ENCODE peak calls at places on chromosomes 1 and 21, in five cellular contexts. One of them, this sample, is unnamed.
A peak's percentile ranks its signal among the peaks of the same experiment; 100 is the strongest.

GRCh38 chr1:31574749-31575372 is 1.5 kb upstream of the TINAGL1 start:
- DNase-seq in neuronal stem cell: no peak
- DNase-seq in IMR-90: no peak
- DNase-seq in mesenchymal stem cell: peak; percentile 22
- DNase-seq in H9: no peak
- DNase-seq in this sample: no peak

GRCh38 chr1:117000142-117000541 is 1.4 kb upstream of the CD101 start:
- DNase-seq in IMR-90: no peak
- DNase-seq in neuronal stem cell: no peak
- DNase-seq in H9: no peak
- DNase-seq in mesenchymal stem cell: no peak
- DNase-seq in this sample: no peak

GRCh38 chr1:26378088-26378878 is 5.7 kb upstream of the ZNF683 start:
- DNase-seq in H9: no peak
- DNase-seq in mesenchymal stem cell: peak; percentile 96
- DNase-seq in neuronal stem cell: no peak
- DNase-seq in IMR-90: peak; percentile 98
- DNase-seq in this sample: peak; percentile 87

GRCh38 chr1:206706298-206706791 is 21.6 kb downstream of the MAPKAPK2 start:
- DNase-seq in H9: no peak
- DNase-seq in mesenchymal stem cell: peak; percentile 83
- DNase-seq in neuronal stem cell: peak; percentile 36
- DNase-seq in IMR-90: peak; percentile 92
- DNase-seq in this sample: peak; percentile 50

GRCh38 chr1:162376754-162377153 is at the start of gene SPATA46:
- DNase-seq in neuronal stem cell: no peak
- DNase-seq in H9: no peak
- DNase-seq in IMR-90: no peak
- DNase-seq in mesenchymal stem cell: no peak
- DNase-seq in this sample: no peak

GRCh38 chr21:45150630-45151265 is 76.4 kb downstream of the ADARB1 start:
- DNase-seq in neuronal stem cell: no peak
- DNase-seq in H9: no peak
- DNase-seq in mesenchymal stem cell: no peak
- DNase-seq in IMR-90: no peak
- DNase-seq in this sample: no peak

GRCh38 chr1:36327421-36328087 is 4.1 kb upstream of the EVA1B start:
- DNase-seq in neuronal stem cell: no peak
- DNase-seq in mesenchymal stem cell: peak; percentile 82
- DNase-seq in IMR-90: peak; percentile 80
- DNase-seq in H9: no peak
- DNase-seq in this sample: no peak

GRCh38 chr1:170214117-170214979 is 68.6 kb downstream of the NTMT2 start:
- DNase-seq in mesenchymal stem cell: peak; percentile 19
- DNase-seq in IMR-90: peak; percentile 28
- DNase-seq in H9: no peak
- DNase-seq in neuronal stem cell: no peak
- DNase-seq in this sample: no peak

GRCh38 chr1:202162049-202162417 is 1.6 kb upstream of the PTPN7 start:
- DNase-seq in mesenchymal stem cell: no peak
- DNase-seq in neuronal stem cell: no peak
- DNase-seq in H9: no peak
- DNase-seq in IMR-90: no peak
- DNase-seq in this sample: no peak

GRCh38 chr1:8560611-8561544 is 243.0 kb downstream of the SLC45A1 start:
- DNase-seq in neuronal stem cell: peak; percentile 38
- DNase-seq in IMR-90: peak; percentile 60
- DNase-seq in mesenchymal stem cell: peak; percentile 68
- DNase-seq in H9: no peak
- DNase-seq in this sample: peak; percentile 66

GRCh38 chr1:64616039-64616438 is 128.8 kb upstream of the RAVER2 start:
- DNase-seq in mesenchymal stem cell: no peak
- DNase-seq in IMR-90: no peak
- DNase-seq in neuronal stem cell: no peak
- DNase-seq in H9: no peak
- DNase-seq in this sample: peak; percentile 91

GRCh38 chr1:37482796-37483744 is 8.7 kb downstream of the ZC3H12A start:
- DNase-seq in mesenchymal stem cell: no peak
- DNase-seq in IMR-90: no peak
- DNase-seq in neuronal stem cell: no peak
- DNase-seq in H9: no peak
- DNase-seq in this sample: no peak

GRCh38 chr1:153978274-153978909 is 918 bp upstream of the JTB start:
- DNase-seq in mesenchymal stem cell: no peak
- DNase-seq in neuronal stem cell: no peak
- DNase-seq in H9: no peak
- DNase-seq in IMR-90: no peak
- DNase-seq in this sample: no peak

GRCh38 chr1:56202186-56202585 is 377.2 kb downstream of the PLPP3 start:
- DNase-seq in H9: no peak
- DNase-seq in neuronal stem cell: no peak
- DNase-seq in mesenchymal stem cell: peak; percentile 2
- DNase-seq in IMR-90: no peak
- DNase-seq in this sample: no peak
- H2AK5ac ChIP-seq in H9: no peak overlapping the region
- H2AK5ac ChIP-seq in neuronal stem cell: no peak overlapping the region
- H2AK5ac ChIP-seq in mesenchymal stem cell: no peak overlapping the region
- H2AK5ac ChIP-seq in IMR-90: no peak overlapping the region
- H2AK5ac ChIP-seq in this sample: no peak overlapping the region

DNA sequence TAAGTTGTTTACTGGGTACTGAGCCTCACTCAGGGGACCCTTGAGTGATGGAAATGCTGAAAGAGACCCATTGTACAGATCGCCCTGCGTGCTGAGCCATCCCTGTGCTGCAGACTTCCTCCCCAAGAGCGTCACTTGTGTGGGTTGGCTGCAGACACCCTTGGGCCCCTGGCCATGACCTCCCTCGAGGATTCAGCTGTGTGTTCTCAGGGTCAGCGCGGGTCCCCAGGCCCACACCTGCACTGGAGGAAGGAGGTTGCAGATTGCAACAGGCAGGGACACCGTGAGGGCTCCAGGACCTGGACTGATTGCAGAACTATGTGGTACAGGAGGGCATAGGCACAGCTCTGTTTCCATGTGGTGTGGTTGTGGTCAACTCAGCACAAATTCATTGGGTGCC is 4.4 kb downstream of the SNAP47 start:
- DNase-seq in mesenchymal stem cell: no peak
- DNase-seq in IMR-90: no peak
- DNase-seq in neuronal stem cell: no peak
- DNase-seq in H9: peak; percentile 12
- DNase-seq in this sample: no peak
- H3K4me1 ChIP-seq in mesenchymal stem cell: peaks cover 21% of the 10 kb centered on the region
- H3K4me1 ChIP-seq in IMR-90: peaks cover 4% of the 10 kb centered on the region
- H3K4me1 ChIP-seq in neuronal stem cell: peaks cover 5% of the 10 kb centered on the region
- H3K4me1 ChIP-seq in H9: peaks cover 3% of the 10 kb centered on the region
- H3K4me1 ChIP-seq in this sample: peaks cover 2% of the 10 kb centered on the region

DNA sequence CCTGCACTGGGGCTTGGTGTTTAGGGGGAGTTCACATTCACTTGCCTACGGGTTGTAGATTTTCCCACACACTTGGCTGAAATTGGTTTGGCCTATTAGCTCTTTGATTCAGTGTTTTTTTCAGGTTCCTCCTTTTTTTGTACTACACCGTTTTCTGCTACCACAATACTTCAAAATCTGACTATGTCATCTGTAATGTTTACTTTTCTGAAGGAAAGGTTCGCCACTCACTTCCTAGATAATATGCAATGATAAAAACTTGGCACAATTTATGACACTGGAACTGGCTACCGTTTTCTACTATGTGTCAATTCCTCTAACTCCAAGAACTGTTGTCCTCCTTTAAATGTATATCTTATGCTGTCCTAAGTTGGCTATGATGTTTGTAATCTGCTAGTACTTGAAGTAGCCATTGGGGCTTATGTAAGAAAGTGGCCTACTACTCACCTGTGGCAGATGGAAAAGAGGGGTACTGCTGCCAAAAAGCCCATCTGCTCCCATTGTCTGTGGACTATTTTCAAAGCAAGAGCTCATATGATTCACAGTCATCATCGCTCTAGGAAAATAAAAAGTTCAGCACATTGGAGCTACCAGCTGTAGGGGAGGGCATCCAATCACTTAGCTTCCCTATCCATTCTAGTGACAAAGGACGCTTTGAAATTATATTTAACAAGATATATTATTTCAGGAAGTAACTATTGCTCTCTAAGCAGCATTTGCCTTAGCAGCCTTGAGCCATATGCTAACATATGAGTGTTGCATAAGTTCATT is 42.4 kb upstream of the BACH1 start:
- DNase-seq in neuronal stem cell: no peak
- DNase-seq in H9: no peak
- DNase-seq in mesenchymal stem cell: no peak
- DNase-seq in IMR-90: no peak
- DNase-seq in this sample: no peak
- H2AK5ac ChIP-seq in neuronal stem cell: no peak overlapping the region
- H2AK5ac ChIP-seq in H9: no peak overlapping the region
- H2AK5ac ChIP-seq in mesenchymal stem cell: no peak overlapping the region
- H2AK5ac ChIP-seq in IMR-90: peak overlapping the region; percentile 35
- H2AK5ac ChIP-seq in this sample: no peak overlapping the region

DNA sequence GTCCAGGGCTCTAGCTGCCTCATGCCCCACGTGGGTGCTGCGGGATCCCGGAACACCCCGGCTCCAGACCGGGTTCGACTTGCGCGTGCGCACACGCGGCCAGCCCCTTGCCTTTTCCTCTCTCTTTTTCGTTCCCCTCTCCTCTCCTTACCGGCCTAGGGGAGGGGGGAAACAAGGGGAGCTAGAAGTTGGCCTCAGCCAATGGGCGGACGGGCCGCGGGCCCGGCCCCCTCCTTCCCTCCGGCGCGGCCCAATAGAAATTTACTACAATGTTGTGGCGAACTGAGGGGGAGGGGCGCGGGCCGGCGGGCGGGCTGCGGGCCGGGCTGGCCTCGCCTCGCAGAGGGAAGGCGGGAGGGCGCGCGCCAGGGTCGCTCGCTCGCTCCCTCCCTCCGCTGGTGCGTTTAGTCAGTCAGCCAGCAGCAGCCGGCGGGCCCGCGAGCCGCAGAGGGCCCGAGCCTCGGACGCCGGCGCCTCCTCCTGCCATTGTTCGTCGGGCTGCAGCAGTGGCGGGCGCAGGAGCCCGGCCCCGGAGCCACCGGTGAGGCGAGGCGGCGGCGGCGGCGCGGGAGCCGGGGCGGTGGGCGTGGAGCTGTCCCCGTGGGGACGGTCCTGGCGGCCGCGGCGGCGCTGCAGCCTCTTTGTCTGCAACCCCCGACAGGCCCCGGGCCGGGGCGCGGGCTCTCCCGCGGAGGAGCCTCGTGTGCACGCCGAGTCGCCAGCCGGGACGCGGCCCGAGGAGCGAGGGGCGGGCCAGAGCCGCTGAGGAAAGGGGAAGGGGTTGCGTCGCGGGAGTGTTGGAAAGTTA is at the start of gene EPB41:
- DNase-seq in H9: peak; percentile 98
- DNase-seq in IMR-90: peak; percentile 88
- DNase-seq in mesenchymal stem cell: peak; percentile 89
- DNase-seq in neuronal stem cell: peak; percentile 97
- DNase-seq in this sample: peak; percentile 99
- H3K4me1 ChIP-seq in H9: peaks cover 2% of the 10 kb centered on the region
- H3K4me1 ChIP-seq in IMR-90: peaks cover 5% of the 10 kb centered on the region
- H3K4me1 ChIP-seq in mesenchymal stem cell: peaks cover 11% of the 10 kb centered on the region
- H3K4me1 ChIP-seq in neuronal stem cell: peaks cover 9% of the 10 kb centered on the region
- H3K4me1 ChIP-seq in this sample: peaks cover 2% of the 10 kb centered on the region

DNA sequence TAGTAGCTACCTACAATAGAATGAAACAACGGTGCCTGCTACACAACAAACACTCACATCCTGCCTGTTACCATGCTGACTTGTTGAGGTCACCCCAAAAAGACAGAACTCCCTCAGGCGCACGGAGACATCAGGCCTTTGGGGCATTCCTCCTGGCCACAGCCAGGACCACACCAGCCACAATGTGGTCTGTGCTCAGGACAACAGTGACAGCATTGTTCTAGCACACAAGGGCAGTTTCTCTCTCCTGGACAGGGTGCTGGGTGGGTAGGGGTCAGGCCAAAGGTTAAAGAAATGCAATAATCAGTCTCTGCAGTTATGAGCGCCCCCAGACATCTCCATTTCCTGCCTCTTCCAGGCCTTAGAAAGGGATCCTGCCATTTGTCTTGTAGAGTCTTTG is 39.5 kb downstream of the CTNNBIP1 start:
- DNase-seq in H9: no peak
- DNase-seq in neuronal stem cell: no peak
- DNase-seq in IMR-90: no peak
- DNase-seq in mesenchymal stem cell: no peak
- DNase-seq in this sample: no peak
- H2AK5ac ChIP-seq in H9: no peak overlapping the region
- H2AK5ac ChIP-seq in neuronal stem cell: no peak overlapping the region
- H2AK5ac ChIP-seq in IMR-90: no peak overlapping the region
- H2AK5ac ChIP-seq in mesenchymal stem cell: no peak overlapping the region
- H2AK5ac ChIP-seq in this sample: no peak overlapping the region

DNA sequence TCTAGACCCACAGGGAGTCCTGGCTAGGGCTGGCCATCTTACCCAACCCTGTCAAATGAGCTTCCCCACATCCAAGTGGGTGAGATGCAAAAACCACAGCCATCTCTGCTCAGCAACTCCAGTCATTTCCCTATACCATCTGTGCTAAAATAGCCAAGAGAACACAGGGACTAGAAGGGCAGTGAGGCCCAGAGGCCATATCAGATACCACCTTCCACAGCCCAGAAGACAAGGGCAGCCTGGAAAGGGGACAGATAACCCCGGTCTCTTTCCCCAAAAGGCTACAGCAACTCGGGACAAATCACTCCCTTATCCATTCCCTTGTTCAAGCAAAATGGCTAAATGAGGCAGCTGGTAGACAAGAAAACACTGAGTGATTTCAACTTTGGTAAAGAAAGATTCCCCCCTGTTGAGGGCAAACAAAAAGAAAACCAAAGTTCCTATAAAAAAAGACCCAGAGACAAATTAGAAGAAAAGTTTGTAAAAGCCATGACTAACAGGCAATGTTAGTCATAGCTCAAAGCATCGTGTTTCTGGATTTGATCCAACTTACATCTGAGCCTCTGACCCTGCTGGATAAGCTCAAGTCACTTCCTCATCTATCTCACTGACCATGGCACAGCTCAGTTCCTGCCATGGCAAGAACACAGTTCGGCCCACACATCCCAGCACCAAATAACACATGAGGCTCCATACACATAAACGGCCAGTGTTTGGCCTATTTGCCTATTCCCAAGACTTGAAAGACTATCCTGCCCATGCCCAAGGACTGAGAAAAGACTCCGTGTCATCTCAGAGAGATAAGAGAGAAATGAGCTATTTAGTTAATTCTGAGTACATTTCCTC is 3.1 kb downstream of the LAMB3 start:
- DNase-seq in neuronal stem cell: no peak
- DNase-seq in IMR-90: peak; percentile 96
- DNase-seq in mesenchymal stem cell: peak; percentile 96
- DNase-seq in H9: no peak
- DNase-seq in this sample: no peak
- H3K4me1 ChIP-seq in neuronal stem cell: peaks cover 4% of the 10 kb centered on the region
- H3K4me1 ChIP-seq in IMR-90: peaks cover 25% of the 10 kb centered on the region
- H3K4me1 ChIP-seq in mesenchymal stem cell: peaks cover 55% of the 10 kb centered on the region
- H3K4me1 ChIP-seq in H9: no peaks in the 10 kb centered on the region
- H3K4me1 ChIP-seq in this sample: no peaks in the 10 kb centered on the region

DNA sequence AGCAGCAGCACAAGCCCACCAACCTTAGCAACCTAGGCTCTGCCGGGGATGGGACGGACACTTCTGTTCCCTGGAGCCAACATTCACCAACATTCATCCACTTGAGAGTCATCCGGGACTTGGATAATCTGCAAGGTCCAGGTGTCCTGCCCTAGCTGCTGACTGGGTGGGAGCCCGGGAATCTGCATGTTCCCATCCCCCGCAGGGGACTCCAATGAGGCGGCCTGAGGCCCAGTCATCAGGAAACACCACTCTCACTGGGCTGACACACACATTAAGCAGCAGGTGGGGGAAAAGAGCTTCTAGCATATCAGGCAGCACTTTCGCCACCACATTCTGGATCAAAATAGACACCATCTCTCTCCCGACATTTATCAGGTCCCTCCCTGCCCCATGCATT is 38.4 kb upstream of the CCSAP start:
- DNase-seq in neuronal stem cell: no peak
- DNase-seq in mesenchymal stem cell: no peak
- DNase-seq in IMR-90: no peak
- DNase-seq in H9: peak; percentile 65
- DNase-seq in this sample: peak; percentile 84
- H2AK5ac ChIP-seq in neuronal stem cell: peak overlapping the region; percentile 54
- H2AK5ac ChIP-seq in mesenchymal stem cell: no peak overlapping the region
- H2AK5ac ChIP-seq in IMR-90: no peak overlapping the region
- H2AK5ac ChIP-seq in H9: no peak overlapping the region
- H2AK5ac ChIP-seq in this sample: no peak overlapping the region

This sample was measured in mesendoderm.